ENCODE peak calls at places on chromosomes 7 and 10, in four cellular contexts. One of them, this sample, is unnamed.

GRCh38 chr10:92657024-92657423 is 32.7 kb upstream of the HHEX start:
- DNase-seq in tibial nerve: no peak
- DNase-seq in AG09319: no peak
- DNase-seq in HepG2: peak
- DNase-seq in this sample: no peak

GRCh38 chr7:33503014-33503413 is 373.6 kb downstream of the BBS9 start:
- DNase-seq in tibial nerve: no peak
- DNase-seq in AG09319: no peak
- DNase-seq in HepG2: no peak
- DNase-seq in this sample: no peak

GRCh38 chr7:150738092-150739044 is 1.1 kb downstream of the GIMAP5 start:
- DNase-seq in HepG2: no peak
- DNase-seq in AG09319: no peak
- DNase-seq in tibial nerve: no peak
- DNase-seq in this sample: no peak

GRCh38 chr7:26436996-26437547 is 145.4 kb downstream of the SNX10 start:
- DNase-seq in HepG2: no peak
- DNase-seq in tibial nerve: no peak
- DNase-seq in AG09319: no peak
- DNase-seq in this sample: no peak

GRCh38 chr7:36175872-36176271 is 22.8 kb downstream of the EEPD1 start:
- DNase-seq in tibial nerve: no peak
- DNase-seq in HepG2: no peak
- DNase-seq in AG09319: no peak
- DNase-seq in this sample: no peak

GRCh38 chr7:154675560-154675959 is 327.4 kb downstream of the PAXIP1 start:
- DNase-seq in HepG2: no peak
- DNase-seq in AG09319: no peak
- DNase-seq in tibial nerve: no peak
- DNase-seq in this sample: no peak

GRCh38 chr10:62577666-62578291 is 203.6 kb downstream of the ZNF365 start:
- DNase-seq in tibial nerve: no peak
- DNase-seq in HepG2: no peak
- DNase-seq in AG09319: no peak
- DNase-seq in this sample: no peak

GRCh38 chr7:127598318-127598717 is 4.8 kb downstream of the FSCN3 start:
- DNase-seq in tibial nerve: no peak
- DNase-seq in AG09319: no peak
- DNase-seq in HepG2: peak
- DNase-seq in this sample: no peak

GRCh38 chr7:3607847-3608246 is 306.8 kb downstream of the SDK1 start:
- DNase-seq in HepG2: no peak
- DNase-seq in tibial nerve: no peak
- DNase-seq in AG09319: no peak
- DNase-seq in this sample: no peak

GRCh38 chr7:146208484-146208883 is 91.9 kb downstream of the CNTNAP2 start:
- DNase-seq in HepG2: no peak
- DNase-seq in tibial nerve: no peak
- DNase-seq in AG09319: no peak
- DNase-seq in this sample: no peak

GRCh38 chr10:22427890-22428571 is 82.7 kb downstream of the SPAG6 start:
- DNase-seq in AG09319: peak
- DNase-seq in tibial nerve: no peak
- DNase-seq in HepG2: no peak
- DNase-seq in this sample: no peak

GRCh38 chr10:110458583-110458920 is 39.2 kb upstream of the DUSP5 start:
- DNase-seq in HepG2: no peak
- DNase-seq in tibial nerve: no peak
- DNase-seq in AG09319: no peak
- DNase-seq in this sample: no peak

GRCh38 chr7:44811093-44811492 is 14.6 kb downstream of the PPIA start:
- DNase-seq in tibial nerve: no peak
- DNase-seq in AG09319: no peak
- DNase-seq in HepG2: peak
- DNase-seq in this sample: no peak

GRCh38 chr7:152849128-152849527 is 89.6 kb downstream of the ACTR3B start:
- DNase-seq in tibial nerve: no peak
- DNase-seq in HepG2: no peak
- DNase-seq in AG09319: no peak
- DNase-seq in this sample: no peak

GRCh38 chr10:114412907-114413386 is 8.6 kb upstream of the AFAP1L2 start:
- DNase-seq in AG09319: no peak
- DNase-seq in HepG2: no peak
- DNase-seq in tibial nerve: no peak
- DNase-seq in this sample: no peak

GRCh38 chr7:111860248-111860647 is 298.0 kb upstream of the IMMP2L start:
- DNase-seq in AG09319: no peak
- DNase-seq in tibial nerve: no peak
- DNase-seq in HepG2: no peak
- DNase-seq in this sample: no peak

GRCh38 chr10:102246261-102246660 is 929 bp downstream of the GBF1 start:
- DNase-seq in HepG2: no peak
- DNase-seq in tibial nerve: no peak
- DNase-seq in AG09319: no peak
- DNase-seq in this sample: no peak

GRCh38 chr10:47029181-47029971 is 118.1 kb downstream of the PTPN20 start:
- DNase-seq in tibial nerve: no peak
- DNase-seq in HepG2: no peak
- DNase-seq in AG09319: no peak
- DNase-seq in this sample: no peak

GRCh38 chr10:54372164-54372563 is 428.9 kb downstream of the PCDH15 start:
- DNase-seq in AG09319: no peak
- DNase-seq in tibial nerve: no peak
- DNase-seq in HepG2: no peak
- DNase-seq in this sample: no peak

GRCh38 chr10:98149858-98150257 is 15.4 kb downstream of the R3HCC1L start:
- DNase-seq in HepG2: no peak
- DNase-seq in tibial nerve: no peak
- DNase-seq in AG09319: no peak
- DNase-seq in this sample: no peak

GRCh38 chr10:33126118-33126517 is 168.1 kb upstream of the ITGB1 start:
- DNase-seq in tibial nerve: no peak
- DNase-seq in HepG2: no peak
- DNase-seq in AG09319: no peak
- DNase-seq in this sample: no peak

GRCh38 chr10:34538291-34538829 is 276.7 kb downstream of the PARD3 start:
- DNase-seq in HepG2: no peak
- DNase-seq in tibial nerve: no peak
- DNase-seq in AG09319: no peak
- DNase-seq in this sample: no peak

GRCh38 chr10:72846225-72846624 is 47.3 kb upstream of the OIT3 start:
- DNase-seq in HepG2: no peak
- DNase-seq in AG09319: no peak
- DNase-seq in tibial nerve: no peak
- DNase-seq in this sample: no peak
- TF ChIP-seq CTCF in HepG2: no peak
- TF ChIP-seq CTCF in AG09319: no peak
- TF ChIP-seq CTCF in tibial nerve: no peak
- TF ChIP-seq CTCF in this sample: no peak

GRCh38 chr10:61031341-61031740 is 87.4 kb upstream of the RHOBTB1 start:
- DNase-seq in HepG2: no peak
- DNase-seq in tibial nerve: no peak
- DNase-seq in AG09319: no peak
- DNase-seq in this sample: no peak
- TF ChIP-seq CTCF in HepG2: no peak
- TF ChIP-seq CTCF in tibial nerve: no peak
- TF ChIP-seq CTCF in AG09319: no peak
- TF ChIP-seq CTCF in this sample: no peak

GRCh38 chr10:127148066-127148932 is 48.1 kb downstream of the INSYN2A start:
- DNase-seq in HepG2: no peak
- DNase-seq in tibial nerve: no peak
- DNase-seq in AG09319: peak
- DNase-seq in this sample: no peak

GRCh38 chr10:127148933-127149220 is 47.5 kb downstream of the INSYN2A start:
- DNase-seq in tibial nerve: no peak
- DNase-seq in AG09319: no peak
- DNase-seq in HepG2: no peak
- DNase-seq in this sample: no peak

GRCh38 chr10:127149613-127150081 is 46.7 kb downstream of the INSYN2A start:
- DNase-seq in AG09319: no peak
- DNase-seq in HepG2: no peak
- DNase-seq in tibial nerve: no peak
- DNase-seq in this sample: no peak

GRCh38 chr10:127151541-127151940 is 44.9 kb downstream of the INSYN2A start:
- DNase-seq in HepG2: no peak
- DNase-seq in tibial nerve: no peak
- DNase-seq in AG09319: no peak
- DNase-seq in this sample: no peak

DNA sequence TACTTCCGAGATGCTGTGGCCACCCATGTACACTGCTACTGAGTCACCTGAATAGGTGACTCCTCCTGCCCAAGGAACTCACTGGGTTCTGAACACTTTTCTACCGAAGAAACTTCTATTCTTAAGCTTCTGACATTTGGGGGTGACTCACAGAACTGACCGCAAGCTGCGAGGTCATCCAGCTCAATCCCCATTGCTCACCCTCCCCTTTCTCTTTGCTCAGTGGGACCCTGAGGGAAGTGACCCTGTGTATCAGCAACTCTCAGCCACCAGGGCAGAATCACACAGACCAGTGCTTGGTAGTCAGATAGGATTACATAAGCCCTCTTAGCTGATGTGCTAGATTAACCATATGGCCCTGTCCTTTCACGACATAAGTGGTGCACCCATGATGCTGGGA is 46.3 kb downstream of the INSYN2A start:
- DNase-seq in AG09319: no peak
- DNase-seq in HepG2: no peak
- DNase-seq in tibial nerve: no peak
- DNase-seq in this sample: no peak
- TF ChIP-seq CTCF in AG09319: no peak
- TF ChIP-seq CTCF in HepG2: no peak
- TF ChIP-seq CTCF in tibial nerve: no peak
- TF ChIP-seq CTCF in this sample: no peak

GRCh38 chr10:89837173-89838001 is 136.0 kb downstream of the KIF20B start:
- DNase-seq in AG09319: no peak
- DNase-seq in tibial nerve: no peak
- DNase-seq in HepG2: no peak
- DNase-seq in this sample: peak
- TF ChIP-seq CTCF in AG09319: peak
- TF ChIP-seq CTCF in tibial nerve: no peak
- TF ChIP-seq CTCF in HepG2: no peak
- TF ChIP-seq CTCF in this sample: no peak

GRCh38 chr7:85019778-85020177 is 167.1 kb downstream of the SEMA3D start:
- DNase-seq in tibial nerve: no peak
- DNase-seq in AG09319: no peak
- DNase-seq in HepG2: no peak
- DNase-seq in this sample: no peak

GRCh38 chr7:85019176-85019575 is 167.7 kb downstream of the SEMA3D start:
- DNase-seq in tibial nerve: no peak
- DNase-seq in AG09319: no peak
- DNase-seq in HepG2: no peak
- DNase-seq in this sample: no peak

GRCh38 chr7:85010306-85010705 is 176.6 kb downstream of the SEMA3D start:
- DNase-seq in AG09319: no peak
- DNase-seq in HepG2: no peak
- DNase-seq in tibial nerve: peak
- DNase-seq in this sample: no peak

GRCh38 chr7:85018498-85018897 is 168.4 kb downstream of the SEMA3D start:
- DNase-seq in tibial nerve: no peak
- DNase-seq in HepG2: no peak
- DNase-seq in AG09319: no peak
- DNase-seq in this sample: no peak

DNA sequence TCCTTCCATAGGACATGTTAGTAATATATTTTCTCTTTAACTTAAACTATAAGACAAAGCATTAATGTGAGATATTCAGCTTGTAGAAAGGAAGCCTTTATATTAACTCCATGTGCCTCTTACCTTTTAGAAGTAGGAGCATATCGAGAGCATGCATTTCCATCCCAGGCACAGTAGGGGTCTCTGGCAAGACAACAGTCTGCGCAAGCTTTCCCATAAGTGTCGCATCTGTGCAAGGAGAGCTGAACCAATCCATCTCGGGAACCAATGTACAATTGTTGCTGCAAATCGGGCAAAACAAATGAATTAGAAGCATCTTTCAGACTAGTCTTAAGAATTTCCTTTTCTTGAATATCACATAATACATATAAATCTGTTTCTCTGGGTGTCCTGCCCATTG is 171.9 kb downstream of the SEMA3D start:
- DNase-seq in HepG2: peak
- DNase-seq in tibial nerve: no peak
- DNase-seq in AG09319: no peak
- DNase-seq in this sample: no peak
- TF ChIP-seq CTCF in HepG2: no peak
- TF ChIP-seq CTCF in tibial nerve: no peak
- TF ChIP-seq CTCF in AG09319: no peak
- TF ChIP-seq CTCF in this sample: no peak

DNA sequence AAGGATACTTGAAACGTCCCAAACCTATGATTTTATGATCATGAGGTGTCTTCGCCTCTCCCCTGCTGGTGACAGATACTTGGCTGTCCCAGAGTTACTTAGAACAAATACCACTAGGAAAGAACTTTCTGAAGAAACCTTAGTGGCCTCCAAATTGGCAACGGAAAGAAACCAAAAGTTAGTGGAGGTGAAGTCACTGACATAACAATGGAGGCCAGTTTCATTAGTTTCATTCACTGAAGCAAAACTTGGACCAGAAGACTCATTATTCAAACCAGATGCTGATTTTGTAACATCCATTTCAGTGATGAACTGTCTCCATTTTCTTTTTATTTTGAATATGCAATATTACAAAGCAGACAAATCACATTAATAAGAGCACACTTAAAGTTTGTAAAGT is 68.5 kb downstream of the JAZF1 start:
- DNase-seq in HepG2: no peak
- DNase-seq in AG09319: peak
- DNase-seq in tibial nerve: no peak
- DNase-seq in this sample: no peak
- TF ChIP-seq CTCF in HepG2: no peak
- TF ChIP-seq CTCF in AG09319: no peak
- TF ChIP-seq CTCF in tibial nerve: no peak
- TF ChIP-seq CTCF in this sample: no peak

DNA sequence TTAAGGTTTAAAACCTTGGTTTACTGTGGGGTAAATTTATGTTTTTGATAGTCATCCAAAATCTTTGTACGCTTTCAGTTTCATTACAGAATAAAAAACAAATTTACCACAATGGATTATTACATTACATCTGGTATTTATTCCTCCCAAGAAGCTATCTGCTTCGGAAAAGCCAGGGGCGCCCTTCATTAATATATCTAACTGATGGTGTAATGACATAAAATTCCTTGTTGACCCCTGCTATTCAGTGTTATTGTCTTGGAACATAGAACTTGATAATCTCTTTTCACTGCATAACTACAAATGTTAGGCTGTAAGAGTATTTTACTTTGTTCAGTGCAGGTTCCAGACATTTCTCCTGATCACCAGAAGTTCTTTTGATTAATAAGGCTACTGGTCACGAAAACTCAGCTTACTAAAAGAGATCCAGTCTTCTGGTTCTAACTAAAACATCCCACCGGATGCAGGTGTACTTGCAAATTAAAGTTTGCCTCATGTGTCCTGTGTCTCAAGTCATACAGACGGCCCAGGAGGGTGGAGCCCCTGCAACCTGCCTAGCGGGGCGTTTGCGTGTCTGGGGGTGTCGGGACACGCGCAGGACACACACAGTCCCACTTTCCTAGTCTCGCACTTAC is 570 bp upstream of the GLCCI1 start:
- DNase-seq in AG09319: no peak
- DNase-seq in tibial nerve: no peak
- DNase-seq in HepG2: no peak
- DNase-seq in this sample: no peak
- TF ChIP-seq CTCF in AG09319: no peak
- TF ChIP-seq CTCF in tibial nerve: no peak
- TF ChIP-seq CTCF in HepG2: peak
- TF ChIP-seq CTCF in this sample: no peak